ENCODE peak calls at places on chromosomes 5 and 9, in ten cellular contexts. Z is uterus; Y is neural progenitor cell; C is CD4-positive, CD25-positive, alpha-beta regulatory T cell; F is esophagus squamous epithelium; N is naive thymus-derived CD4-positive, alpha-beta T cell; V is effector memory CD4-positive, alpha-beta T cell; T is gastrocnemius medialis; J is body of pancreas; R is Caco-2. B is an unnamed sample.
A peak's percentile ranks its signal among the peaks of the same experiment; 100 is the strongest.

GRCh38 chr5:5220896-5221295 is 80.8 kb downstream of the ADAMTS16 start:
- DNase-seq in Z (no peak), Y (no peak), C (no peak), F (no peak), N (no peak), V (no peak), T (no peak), J (no peak), R (no peak), B (no peak)

GRCh38 chr9:96022445-96023031 is 147.0 kb downstream of the ERCC6L2 start:
- DNase-seq in Z (no peak), Y (peak; percentile 71), C (no peak), F (no peak), N (no peak), V (no peak), T (no peak), J (no peak), R (no peak), B (peak; percentile 68)

GRCh38 chr9:123157216-123157615 is 111.2 kb downstream of the STRBP start:
- DNase-seq in Z (no peak), Y (no peak), C (no peak), F (no peak), N (no peak), V (no peak), T (no peak), J (no peak), R (no peak), B (no peak)

GRCh38 chr5:83653669-83654068 is 67.0 kb downstream of the HAPLN1 start:
- DNase-seq in Z (no peak), Y (no peak), C (no peak), F (no peak), N (no peak), V (no peak), T (no peak), J (no peak), R (no peak), B (no peak)

GRCh38 chr9:71079451-71079850 is 42.0 kb downstream of the TRPM3 start:
- DNase-seq in Z (no peak), Y (no peak), C (no peak), F (no peak), N (no peak), V (no peak), T (no peak), J (no peak), R (no peak), B (no peak)

GRCh38 chr5:121171834-121172233 is 679.8 kb upstream of the FTMT start:
- DNase-seq in Z (no peak), Y (no peak), C (no peak), F (no peak), N (no peak), V (no peak), T (no peak), J (no peak), R (no peak), B (no peak)

GRCh38 chr9:34370335-34370969 is 6.2 kb downstream of the MYORG start:
- DNase-seq in Z (no peak), Y (no peak), C (no peak), F (no peak), N (no peak), V (no peak), T (no peak), J (no peak), R (no peak), B (no peak)

GRCh38 chr5:80852331-80853245 is 107.6 kb upstream of the RASGRF2 start:
- DNase-seq in Z (no peak), Y (no peak), C (no peak), F (no peak), N (no peak), V (no peak), T (no peak), J (no peak), R (no peak), B (no peak)

GRCh38 chr5:137733922-137734695 is 1.8 kb downstream of the KLHL3 start:
- DNase-seq in Z (no peak), Y (no peak), C (peak; percentile 0), F (no peak), N (no peak), V (no peak), T (no peak), J (no peak), R (no peak), B (no peak)

GRCh38 chr9:130041648-130042405 is 1.2 kb downstream of the FNBP1 start:
- DNase-seq in Z (peak; percentile 27), Y (peak; percentile 52), C (no peak), F (no peak), N (no peak), V (no peak), T (no peak), J (no peak), R (no peak), B (no peak)

GRCh38 chr5:119353686-119354366 is 2.0 kb upstream of the TNFAIP8 start:
- DNase-seq in Z (no peak), Y (no peak), C (peak; percentile 35), F (no peak), N (no peak), V (no peak), T (no peak), J (no peak), R (no peak), B (no peak)

GRCh38 chr9:89497978-89498844 is at the start of gene SEMA4D:
- DNase-seq in Z (peak; percentile 74), Y (peak; percentile 89), C (no peak), F (no peak), N (no peak), V (peak; percentile 63), T (peak; percentile 76), J (peak; percentile 74), R (peak; percentile 74), B (peak; percentile 91)

GRCh38 chr9:135228345-135228982 is 141.0 kb downstream of the OLFM1 start:
- DNase-seq in Z (no peak), Y (no peak), C (no peak), F (no peak), N (no peak), V (no peak), T (no peak), J (peak; percentile 35), R (no peak), B (no peak)

GRCh38 chr9:121727295-121728028 is 76.0 kb downstream of the DAB2IP start:
- DNase-seq in Z (peak; percentile 78), Y (no peak), C (no peak), F (no peak), N (no peak), V (no peak), T (no peak), J (no peak), R (no peak), B (no peak)

GRCh38 chr9:16869961-16870605 is 387 bp downstream of the BNC2 start:
- DNase-seq in Z (no peak), Y (peak; percentile 52), C (no peak), F (no peak), N (no peak), V (no peak), T (no peak), J (no peak), R (no peak), B (peak; percentile 26)

GRCh38 chr5:60503771-60504170 is 196.2 kb downstream of the DEPDC1B start:
- DNase-seq in Z (no peak), Y (no peak), C (no peak), F (no peak), N (no peak), V (no peak), T (no peak), J (no peak), R (no peak), B (no peak)

GRCh38 chr9:113275147-113276131 is at the start of the genes CDC26 and PRPF4:
- DNase-seq in Z (peak; percentile 97), Y (peak; percentile 99), C (peak; percentile 94), F (peak; percentile 82), N (peak; percentile 92), V (peak; percentile 94), T (peak; percentile 93), J (peak; percentile 96), R (peak; percentile 98), B (peak; percentile 95)
- H3K36me3 ChIP-seq in Z (no peaks in the 10 kb centered on the region), Y (peaks cover 16% of the 10 kb centered on the region), C (peaks cover 56% of the 10 kb centered on the region), F (peaks cover 32% of the 10 kb centered on the region), N (peaks cover 50% of the 10 kb centered on the region), V (peaks cover 35% of the 10 kb centered on the region), T (no peaks in the 10 kb centered on the region), J (no peaks in the 10 kb centered on the region), R (no peaks in the 10 kb centered on the region), B (peaks cover 49% of the 10 kb centered on the region)

GRCh38 chr9:128098017-128098935 is 29.3 kb downstream of the PTGES2 start:
- DNase-seq in Z (peak; percentile 90), Y (peak; percentile 97), C (peak; percentile 47), F (peak; percentile 53), N (peak; percentile 47), V (peak; percentile 20), T (peak; percentile 95), J (peak; percentile 98), R (peak; percentile 97), B (peak; percentile 98)
- H3K4me3 ChIP-seq in Z (peak overlapping the region; percentile 41), Y (peak overlapping the region; percentile 46), C (no peak overlapping the region), F (peak overlapping the region; percentile 31), N (peak overlapping the region; percentile 17), V (no peak overlapping the region), T (peak overlapping the region; percentile 72), J (peak overlapping the region; percentile 2), R (peak overlapping the region; percentile 67), B (peak overlapping the region; percentile 42)

DNA sequence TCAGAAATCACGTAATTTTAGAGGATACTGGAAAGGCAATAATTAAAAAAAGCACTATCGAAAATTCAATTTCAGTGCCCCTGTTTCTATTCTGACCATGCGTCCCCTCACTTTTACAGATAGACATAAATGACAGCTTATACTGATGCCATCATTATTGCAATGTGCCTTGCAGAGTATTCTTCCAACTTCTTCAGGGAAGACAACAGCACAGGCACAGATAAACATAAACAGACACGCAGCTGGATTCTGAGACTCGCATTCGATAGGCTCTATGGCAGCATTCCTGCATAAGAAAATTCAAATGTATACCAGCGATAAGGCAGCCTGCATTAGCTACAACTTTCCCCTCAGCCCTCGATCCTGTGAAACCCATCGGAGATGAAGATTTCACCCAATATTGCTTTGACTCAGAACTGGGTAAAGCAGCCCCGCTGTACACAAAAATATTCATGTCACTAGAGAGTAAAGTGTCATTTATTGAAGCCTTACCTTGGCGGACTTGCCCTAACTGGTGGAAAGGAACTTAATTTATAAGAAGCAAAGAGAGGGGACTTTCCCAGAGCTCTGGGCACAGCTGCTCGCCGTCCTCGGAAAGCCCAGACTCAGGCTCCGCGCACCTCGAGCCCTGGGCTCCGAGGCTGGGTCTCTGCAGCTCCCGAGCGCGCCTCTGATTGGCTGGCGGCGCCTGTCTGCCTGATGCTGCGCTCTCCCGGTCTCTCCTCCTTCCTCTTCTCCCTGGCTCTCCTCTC is at the start of gene CDH18:
- DNase-seq in Z (no peak), Y (peak; percentile 88), C (no peak), F (no peak), N (no peak), V (no peak), T (no peak), J (peak; percentile 59), R (peak; percentile 32), B (peak; percentile 6)
- H3K4me1 ChIP-seq in Z (no peaks in the 10 kb centered on the region), Y (no peaks in the 10 kb centered on the region), C (no peaks in the 10 kb centered on the region), F (peaks cover 9% of the 10 kb centered on the region), N (no peaks in the 10 kb centered on the region), V (no peaks in the 10 kb centered on the region), T (no peaks in the 10 kb centered on the region), J (peaks cover 10% of the 10 kb centered on the region), R (no peaks in the 10 kb centered on the region), B (no peaks in the 10 kb centered on the region)

DNA sequence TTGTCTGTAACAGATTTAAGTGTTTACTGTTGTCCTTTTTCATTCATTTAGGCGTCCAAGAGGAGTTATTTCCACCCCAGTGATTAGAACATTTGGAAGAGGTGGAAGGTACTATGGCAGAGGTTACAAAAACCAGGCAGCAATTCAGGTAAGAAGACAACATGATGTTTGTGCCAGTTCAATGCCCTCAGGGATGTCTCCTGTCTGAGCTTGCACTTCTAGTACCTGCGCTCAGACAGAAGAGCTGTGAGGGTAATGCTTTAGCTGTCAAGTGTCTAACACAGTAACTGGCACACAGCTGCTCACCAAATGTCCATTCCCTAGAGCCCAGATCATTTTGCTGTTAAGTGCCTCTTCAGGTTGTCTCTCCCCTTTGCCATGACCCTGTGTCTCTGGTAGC is 14.2 kb upstream of the PHF2 start:
- DNase-seq in Z (no peak), Y (no peak), C (no peak), F (no peak), N (no peak), V (no peak), T (no peak), J (no peak), R (no peak), B (no peak)
- H3K36me3 ChIP-seq in Z (no peaks in the 10 kb centered on the region), Y (no peaks in the 10 kb centered on the region), C (peaks cover 71% of the 10 kb centered on the region), F (peaks cover 35% of the 10 kb centered on the region), N (peaks cover 60% of the 10 kb centered on the region), V (peaks cover 56% of the 10 kb centered on the region), T (no peaks in the 10 kb centered on the region), J (peaks cover 20% of the 10 kb centered on the region), R (peaks cover 1% of the 10 kb centered on the region), B (peaks cover 64% of the 10 kb centered on the region)

B was measured in HAP-1.